ENCODE peak calls at places on chromosomes 7 and 10, in six cellular contexts. V, F, U, C, P and W are unnamed samples.

GRCh38 chr7:12607134-12607533 is 36.6 kb downstream of the SCIN start:
- DNase-seq in V (no peak), F (no peak), U (no peak), C (no peak), P (no peak), W (no peak)

GRCh38 chr7:149682038-149682437 is 91.3 kb downstream of the ZNF467 start:
- DNase-seq in V (no peak), F (no peak), U (no peak), C (no peak), P (no peak), W (no peak)

GRCh38 chr10:43407576-43408330 is 1.2 kb downstream of the HNRNPF start:
- DNase-seq in V (peak; percentile 95), F (peak; percentile 85), U (peak; percentile 80), C (peak; percentile 89), P (peak; percentile 79), W (peak; percentile 88)

GRCh38 chr7:70646551-70647248 is 485.2 kb upstream of the GALNT17 start:
- DNase-seq in V (no peak), F (no peak), U (no peak), C (no peak), P (no peak), W (no peak)

GRCh38 chr10:4131407-4132215 is 346.6 kb upstream of the KLF6 start:
- DNase-seq in V (no peak), F (peak; percentile 78), U (peak; percentile 12), C (no peak), P (peak; percentile 58), W (peak; percentile 58)

GRCh38 chr7:66847879-66848810 is 72.9 kb upstream of the TMEM248 start:
- DNase-seq in V (no peak), F (peak; percentile 56), U (no peak), C (no peak), P (no peak), W (no peak)

GRCh38 chr10:79310911-79311573 is 36.2 kb upstream of the PPIF start:
- DNase-seq in V (no peak), F (no peak), U (no peak), C (no peak), P (no peak), W (no peak)

GRCh38 chr7:36810032-36810431 is 85.7 kb upstream of the AOAH start:
- DNase-seq in V (no peak), F (no peak), U (no peak), C (no peak), P (no peak), W (no peak)

GRCh38 chr10:98560585-98560984 is 113.8 kb upstream of the HPS1 start:
- DNase-seq in V (no peak), F (no peak), U (no peak), C (no peak), P (no peak), W (no peak)

GRCh38 chr7:140192176-140192575 is 15.4 kb upstream of the KDM7A start:
- DNase-seq in V (no peak), F (no peak), U (no peak), C (no peak), P (no peak), W (no peak)

GRCh38 chr10:96230527-96230926 is 40.8 kb downstream of the BLNK start:
- DNase-seq in V (no peak), F (no peak), U (no peak), C (no peak), P (no peak), W (no peak)

GRCh38 chr10:96229568-96230030 is 41.8 kb downstream of the BLNK start:
- DNase-seq in V (no peak), F (peak; percentile 68), U (peak; percentile 41), C (peak; percentile 86), P (peak; percentile 79), W (peak; percentile 81)

GRCh38 chr10:96225119-96225518 is 46.2 kb downstream of the BLNK start:
- DNase-seq in V (no peak), F (no peak), U (no peak), C (no peak), P (no peak), W (peak; percentile 29)

GRCh38 chr10:96227206-96227605 is 44.2 kb downstream of the BLNK start:
- DNase-seq in V (no peak), F (no peak), U (no peak), C (no peak), P (no peak), W (no peak)

DNA sequence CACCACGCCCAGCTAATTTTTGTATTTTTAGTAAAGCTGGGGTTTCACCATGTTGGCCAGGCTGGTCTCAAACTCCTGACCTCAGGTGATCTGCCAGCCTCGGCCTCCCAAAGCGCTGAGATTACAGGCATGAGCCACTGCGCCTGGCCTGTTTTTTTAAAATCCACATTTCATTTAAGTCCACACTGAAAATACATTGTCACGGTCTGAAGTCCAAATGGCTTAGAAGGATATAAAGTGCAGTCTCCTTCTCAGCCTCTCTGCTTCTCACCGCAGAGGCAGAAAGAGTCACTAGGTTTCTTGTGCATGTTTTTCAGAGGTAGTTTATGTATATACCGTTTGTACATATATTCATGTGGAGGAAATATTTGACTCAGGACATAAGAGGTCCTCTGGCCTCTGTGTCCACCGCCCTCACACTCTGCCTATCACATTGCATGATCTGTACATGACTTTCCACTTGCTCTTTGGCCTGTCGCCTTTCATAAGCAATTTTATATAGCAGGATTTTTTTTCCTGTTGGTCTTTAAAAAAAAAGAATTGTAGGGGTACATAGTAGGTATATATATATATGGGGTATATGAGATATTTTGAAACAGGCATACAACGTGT is 42.9 kb downstream of the BLNK start:
- DNase-seq in V (no peak), F (no peak), U (no peak), C (no peak), P (no peak), W (no peak)
- H3K4me3 ChIP-seq in V (no peak overlapping the region), F (no peak overlapping the region), U (no peak overlapping the region), C (no peak overlapping the region), P (no peak overlapping the region), W (no peak overlapping the region)

GRCh38 chr7:8130663-8131062 is 131.3 kb downstream of the ICA1 start:
- DNase-seq in V (no peak), F (no peak), U (no peak), C (no peak), P (no peak), W (no peak)
- H3K4me3 ChIP-seq in V (no peak overlapping the region), F (no peak overlapping the region), U (no peak overlapping the region), C (no peak overlapping the region), P (no peak overlapping the region), W (no peak overlapping the region)

DNA sequence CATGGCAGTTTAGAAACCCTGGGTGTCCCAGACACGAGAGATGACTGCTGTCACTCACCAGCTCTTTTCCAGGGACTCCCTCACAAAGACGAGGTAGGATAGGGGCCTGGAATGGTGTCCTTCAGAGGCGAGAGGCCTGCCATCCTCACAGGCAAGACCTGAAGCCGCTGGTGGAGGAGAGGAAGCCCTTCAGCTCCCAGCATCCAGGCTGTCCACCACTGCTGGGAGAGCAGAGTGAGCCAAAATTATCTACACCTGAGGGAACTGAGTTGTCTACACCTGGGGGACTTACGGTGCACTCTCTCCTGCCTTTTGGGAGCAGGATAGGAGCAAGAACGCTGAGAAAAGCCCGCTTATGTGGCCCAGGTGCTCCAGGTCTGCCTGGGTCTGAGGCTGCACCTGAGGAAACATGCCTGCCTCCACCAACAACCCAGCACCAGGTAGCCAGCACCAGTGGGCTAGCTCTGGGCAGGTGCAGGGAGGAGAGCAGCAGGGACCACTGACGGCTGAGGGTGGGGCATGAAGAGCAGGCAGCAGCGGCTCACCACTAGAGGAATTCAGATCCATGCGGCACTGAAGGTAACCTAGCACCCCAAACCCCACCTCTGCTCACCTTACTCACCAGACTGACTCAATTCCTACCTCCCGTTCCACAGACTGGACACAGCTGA is 357.2 kb downstream of the SH2D4B start:
- DNase-seq in V (no peak), F (no peak), U (no peak), C (no peak), P (no peak), W (no peak)
- H3K4me3 ChIP-seq in V (no peak overlapping the region), F (no peak overlapping the region), U (no peak overlapping the region), C (no peak overlapping the region), P (no peak overlapping the region), W (no peak overlapping the region)

GRCh38 chr10:33233191-33233590 is 101.3 kb downstream of the NRP1 start:
- DNase-seq in V (no peak), F (no peak), U (no peak), C (no peak), P (no peak), W (no peak)

GRCh38 chr10:33234779-33235178 is 99.7 kb downstream of the NRP1 start:
- DNase-seq in V (no peak), F (peak; percentile 72), U (no peak), C (peak; percentile 15), P (no peak), W (no peak)

GRCh38 chr10:33235271-33235884 is 99.1 kb downstream of the NRP1 start:
- DNase-seq in V (no peak), F (no peak), U (no peak), C (no peak), P (no peak), W (no peak)

GRCh38 chr10:33231621-33232350 is 102.7 kb downstream of the NRP1 start:
- DNase-seq in V (no peak), F (no peak), U (no peak), C (no peak), P (no peak), W (no peak)

GRCh38 chr10:33233635-33234034 is 100.8 kb downstream of the NRP1 start:
- DNase-seq in V (no peak), F (no peak), U (no peak), C (no peak), P (no peak), W (no peak)
- H3K4me3 ChIP-seq in V (no peak overlapping the region), F (no peak overlapping the region), U (no peak overlapping the region), C (no peak overlapping the region), P (no peak overlapping the region), W (no peak overlapping the region)

DNA sequence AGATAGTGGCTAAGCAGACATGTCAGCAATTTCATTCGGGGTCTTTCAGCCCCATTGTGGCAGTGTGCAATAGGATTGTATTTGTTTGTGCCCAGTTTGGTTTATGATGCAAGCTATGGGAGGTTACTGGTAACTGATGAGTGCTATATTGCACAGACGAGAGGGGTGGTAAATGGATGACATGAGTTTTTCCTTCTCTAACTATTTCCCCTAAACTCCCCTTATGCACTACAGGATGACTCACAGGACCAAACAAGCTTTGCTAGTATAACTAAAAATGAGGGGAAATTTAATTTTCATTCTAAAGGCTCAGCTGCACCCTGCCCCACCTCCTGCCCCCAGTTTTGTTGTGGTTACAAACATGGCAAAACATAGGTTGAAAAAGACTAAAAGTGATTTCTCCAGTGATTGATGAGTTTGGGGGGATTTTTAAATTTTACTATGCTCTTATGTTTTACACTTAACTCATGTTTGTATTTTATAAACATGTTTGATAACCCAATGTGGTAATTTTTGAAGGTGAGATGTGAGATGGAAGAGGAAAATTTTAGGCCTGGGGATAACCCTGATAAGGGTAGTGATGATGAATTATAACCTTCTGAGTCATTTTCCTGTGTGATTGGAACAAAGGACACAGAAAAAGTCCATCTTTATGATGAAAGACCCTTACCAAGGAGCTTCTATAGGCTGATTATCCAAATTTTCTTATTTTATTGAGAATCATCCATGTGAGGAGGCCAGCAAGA is 60.8 kb upstream of the NAMPT start:
- DNase-seq in V (no peak), F (no peak), U (peak; percentile 15), C (no peak), P (no peak), W (no peak)
- H3K4me3 ChIP-seq in V (no peak overlapping the region), F (no peak overlapping the region), U (peak overlapping the region; percentile 16), C (no peak overlapping the region), P (no peak overlapping the region), W (no peak overlapping the region)

GRCh38 chr10:125064681-125065492 is 95.5 kb downstream of the CTBP2 start:
- DNase-seq in V (no peak), F (no peak), U (no peak), C (no peak), P (no peak), W (peak; percentile 8)
- H3K4me3 ChIP-seq in V (no peak overlapping the region), F (no peak overlapping the region), U (no peak overlapping the region), C (no peak overlapping the region), P (no peak overlapping the region), W (no peak overlapping the region)